ENCODE peak calls at places on chromosomes 4 and X, in six cellular contexts. L, M, P, U, D and Z are unnamed samples.

GRCh38 chr4:81052119-81053068 is 21.9 kb downstream of the BMP3 start:
- DNase-seq in L (peak), M (peak), P (peak), U (peak), D (peak), Z (no peak)

GRCh38 chr4:1500966-1501753 is 94.9 kb upstream of the NKX1-1 start:
- DNase-seq in L (no peak), M (no peak), P (no peak), U (no peak), D (no peak), Z (no peak)

GRCh38 chr4:158384407-158384806 is 137.3 kb upstream of the RXFP1 start:
- DNase-seq in L (no peak), M (no peak), P (no peak), U (no peak), D (no peak), Z (no peak)

GRCh38 chrX:49999048-49999447 is 76.7 kb downstream of the CLCN5 start:
- DNase-seq in L (no peak), M (no peak), P (no peak), U (no peak), D (no peak), Z (no peak)

GRCh38 chrX:121028419-121028818 is 19.0 kb upstream of the GLUD2 start:
- DNase-seq in L (no peak), M (no peak), P (no peak), U (no peak), D (no peak), Z (no peak)

GRCh38 chr4:706834-707598 is 1.4 kb downstream of the PCGF3 start:
- DNase-seq in L (no peak), M (no peak), P (no peak), U (no peak), D (no peak), Z (no peak)

GRCh38 chr4:3197366-3198105 is 51.4 kb upstream of the MSANTD1 start:
- DNase-seq in L (no peak), M (no peak), P (no peak), U (no peak), D (no peak), Z (no peak)

GRCh38 chr4:53059253-53059652 is 197.1 kb downstream of the RASL11B start:
- DNase-seq in L (no peak), M (no peak), P (no peak), U (no peak), D (no peak), Z (no peak)

GRCh38 chr4:174437324-174437723 is 85.0 kb downstream of the HPGD start:
- DNase-seq in L (no peak), M (no peak), P (peak), U (no peak), D (peak), Z (peak)

GRCh38 chr4:99723555-99724450 is 66.2 kb upstream of the C4orf54 start:
- DNase-seq in L (no peak), M (peak), P (peak), U (peak), D (peak), Z (peak)

GRCh38 chr4:175435437-175435836 is 376.6 kb downstream of the GPM6A start:
- DNase-seq in L (no peak), M (peak), P (no peak), U (no peak), D (no peak), Z (no peak)

GRCh38 chr4:173917255-173917960 is 366.1 kb downstream of the FBXO8 start:
- DNase-seq in L (no peak), M (peak), P (no peak), U (no peak), D (no peak), Z (no peak)

GRCh38 chr4:3168029-3168428 is 80.9 kb upstream of the MSANTD1 start:
- DNase-seq in L (no peak), M (peak), P (peak), U (no peak), D (no peak), Z (no peak)

GRCh38 chr4:94757192-94758140 is at the start of gene BMPR1B:
- DNase-seq in L (no peak), M (peak), P (peak), U (no peak), D (peak), Z (peak)

GRCh38 chrX:77484045-77484444 is 36.9 kb downstream of the FGF16 start:
- DNase-seq in L (no peak), M (no peak), P (no peak), U (no peak), D (no peak), Z (no peak)

GRCh38 chrX:119708936-119709335 is 16.0 kb upstream of the SEPTIN6 start:
- DNase-seq in L (no peak), M (no peak), P (no peak), U (no peak), D (no peak), Z (no peak)

GRCh38 chr4:2274320-2275043 is 12.6 kb upstream of the MXD4 start:
- DNase-seq in L (no peak), M (no peak), P (no peak), U (no peak), D (no peak), Z (no peak)

GRCh38 chr4:13893221-13893620 is 265.7 kb upstream of the BOD1L1 start:
- DNase-seq in L (no peak), M (no peak), P (no peak), U (no peak), D (no peak), Z (no peak)
- H3K4me3 ChIP-seq in L (no peak), M (no peak), P (no peak), U (no peak), D (no peak), Z (no peak)

DNA sequence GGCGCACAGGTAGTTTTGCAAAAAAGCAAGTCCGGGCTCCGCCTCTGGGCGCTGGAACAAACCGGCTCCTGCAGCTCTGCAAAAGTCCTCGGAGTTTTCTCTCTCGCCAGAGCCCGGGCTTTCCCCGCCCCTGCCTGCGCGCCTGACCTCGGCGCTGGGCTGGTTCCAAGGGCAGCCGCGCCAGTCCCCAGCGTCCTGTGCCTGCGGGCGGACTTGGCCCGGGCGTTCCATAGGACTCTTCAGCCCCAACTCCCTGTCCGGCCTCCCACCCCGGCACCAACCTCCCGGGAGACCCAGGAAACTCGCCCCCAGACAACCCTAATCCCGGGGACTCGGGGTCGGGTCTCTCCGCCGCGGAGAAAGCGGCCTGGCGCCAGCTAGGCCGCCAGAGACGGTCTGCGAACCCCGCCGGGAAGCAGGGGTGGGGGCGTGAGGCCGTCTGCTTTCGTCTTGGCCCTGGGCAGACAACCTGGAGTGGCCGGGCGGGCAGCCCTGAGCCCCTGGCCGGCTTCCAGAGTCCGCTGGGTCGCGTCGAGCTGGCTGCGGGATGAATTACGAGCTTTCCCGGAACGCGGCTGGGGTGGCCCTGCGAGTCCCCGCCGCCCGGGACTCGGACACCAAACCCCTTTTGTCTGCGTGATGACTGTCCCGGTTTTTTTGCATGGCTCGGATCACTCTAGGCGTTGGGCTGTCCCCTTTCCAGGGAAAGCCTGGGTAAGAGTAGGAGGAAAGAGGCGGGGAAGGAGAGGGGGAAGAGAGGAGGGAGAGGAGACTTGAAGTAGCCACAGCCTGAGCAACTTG is 971 bp downstream of the MXRA5 start:
- DNase-seq in L (no peak), M (peak), P (no peak), U (no peak), D (no peak), Z (no peak)
- H3K4me3 ChIP-seq in L (no peak), M (peak), P (peak), U (no peak), D (no peak), Z (peak)

GRCh38 chrX:102129473-102129872 is 4.0 kb downstream of the TCEAL2 start:
- DNase-seq in L (no peak), M (no peak), P (no peak), U (peak), D (no peak), Z (no peak)

GRCh38 chrX:102126863-102127262 is 1.4 kb downstream of the TCEAL2 start:
- DNase-seq in L (no peak), M (no peak), P (no peak), U (no peak), D (no peak), Z (no peak)
- H3K4me3 ChIP-seq in L (no peak), M (no peak), P (no peak), U (no peak), D (no peak), Z (no peak)

GRCh38 chr4:19739101-19739651 is 512.5 kb upstream of the SLIT2 start:
- DNase-seq in L (no peak), M (no peak), P (peak), U (no peak), D (peak), Z (peak)
- H3K4me3 ChIP-seq in L (no peak), M (no peak), P (no peak), U (no peak), D (no peak), Z (no peak)